ENCODE peak calls at places on chromosome 10, in four cellular contexts. M is activated T-helper 1 cell treated with anti-CD3 and anti-CD28 coated beads, Interleukin-2, amount 50 U/mL, for 16 hours; C is cardiac muscle cell; F is activated naive CD4-positive, alpha-beta T cell. Z is an unnamed sample.

GRCh38 chr10:110016037-110016436 is 8.3 kb downstream of the ADD3 start:
- DNase-seq in C (peak), F (no peak), M (no peak), Z (no peak)

GRCh38 chr10:7541137-7542087 is 125.4 kb downstream of the ITIH5 start:
- DNase-seq in M (no peak), F (no peak), C (peak), Z (no peak)

GRCh38 chr10:89946106-89946505 is 244.7 kb downstream of the KIF20B start:
- DNase-seq in M (no peak), C (no peak), F (no peak), Z (no peak)

GRCh38 chr10:73840056-73840402 is 28.6 kb upstream of the NDST2 start:
- DNase-seq in C (no peak), F (no peak), M (no peak), Z (no peak)

GRCh38 chr10:101425535-101425934 is 71.6 kb downstream of the BTRC start:
- DNase-seq in F (no peak), C (no peak), M (no peak), Z (no peak)

GRCh38 chr10:33808475-33808874 is 474.0 kb upstream of the NRP1 start:
- DNase-seq in C (no peak), M (no peak), F (no peak), Z (no peak)

GRCh38 chr10:23686722-23687121 is 247.8 kb downstream of the OTUD1 start:
- DNase-seq in F (no peak), M (no peak), C (no peak), Z (no peak)

GRCh38 chr10:112783653-112784426 is 166.2 kb upstream of the TCF7L2 start:
- DNase-seq in M (no peak), F (no peak), C (peak), Z (no peak)

GRCh38 chr10:46523881-46524470 is 32.5 kb downstream of the GPRIN2 start:
- DNase-seq in C (no peak), F (no peak), M (no peak), Z (peak)

GRCh38 chr10:103278862-103279298 is 1.9 kb downstream of the INA start:
- DNase-seq in C (peak), M (no peak), F (peak), Z (no peak)

GRCh38 chr10:102463983-102464382 is 12.6 kb upstream of the C10orf95 start:
- DNase-seq in M (no peak), F (no peak), C (no peak), Z (no peak)

GRCh38 chr10:32273326-32273725 is 73.6 kb downstream of the EPC1 start:
- DNase-seq in F (no peak), C (no peak), M (no peak), Z (no peak)

GRCh38 chr10:58475322-58476277 is 37.1 kb upstream of the BICC1 start:
- DNase-seq in M (no peak), F (no peak), C (no peak), Z (peak)

GRCh38 chr10:132519382-132520146 is 18.0 kb upstream of the INPP5A start:
- DNase-seq in C (no peak), F (no peak), M (no peak), Z (no peak)